ENCODE peak calls at places on chromosome 14, in seven cellular contexts. One of them, this sample, is unnamed.

GRCh38 chr14:75578099-75578785 is at the start of gene FLVCR2:
- DNase-seq in SK-N-SH: peak; percentile 83
- DNase-seq in K562: peak; percentile 69
- DNase-seq in HepG2: peak; percentile 44
- DNase-seq in H1: no peak
- DNase-seq in GM12878: no peak
- DNase-seq in HCT116: no peak
- DNase-seq in this sample: peak; percentile 84

GRCh38 chr14:49173765-49174373 is 412.3 kb downstream of the RPS29 start:
- DNase-seq in HepG2: peak; percentile 63
- DNase-seq in HCT116: peak; percentile 63
- DNase-seq in H1: peak; percentile 53
- DNase-seq in K562: peak; percentile 17
- DNase-seq in GM12878: peak; percentile 27
- DNase-seq in SK-N-SH: peak; percentile 52
- DNase-seq in this sample: peak; percentile 57

GRCh38 chr14:101535232-101535631 is 26.1 kb upstream of the DIO3 start:
- DNase-seq in H1: no peak
- DNase-seq in K562: no peak
- DNase-seq in GM12878: no peak
- DNase-seq in HepG2: peak; percentile 57
- DNase-seq in HCT116: no peak
- DNase-seq in SK-N-SH: no peak
- DNase-seq in this sample: no peak

GRCh38 chr14:20998674-20999366 is at the start of gene SLC39A2:
- DNase-seq in SK-N-SH: no peak
- DNase-seq in K562: peak; percentile 23
- DNase-seq in GM12878: no peak
- DNase-seq in HepG2: no peak
- DNase-seq in HCT116: peak; percentile 33
- DNase-seq in H1: no peak
- DNase-seq in this sample: peak; percentile 21

GRCh38 chr14:86722612-86723253 is 1192.8 kb downstream of the FLRT2 start:
- DNase-seq in SK-N-SH: no peak
- DNase-seq in K562: no peak
- DNase-seq in HepG2: peak; percentile 90
- DNase-seq in H1: no peak
- DNase-seq in GM12878: no peak
- DNase-seq in HCT116: no peak
- DNase-seq in this sample: no peak

GRCh38 chr14:23153891-23154796 is 29.3 kb downstream of the SLC7A8 start:
- DNase-seq in H1: no peak
- DNase-seq in GM12878: no peak
- DNase-seq in SK-N-SH: peak; percentile 34
- DNase-seq in HCT116: peak; percentile 38
- DNase-seq in HepG2: no peak
- DNase-seq in K562: peak; percentile 98
- DNase-seq in this sample: peak; percentile 33

GRCh38 chr14:88504602-88505001 is 50.2 kb downstream of the PTPN21 start:
- DNase-seq in GM12878: no peak
- DNase-seq in H1: no peak
- DNase-seq in SK-N-SH: no peak
- DNase-seq in HCT116: no peak
- DNase-seq in HepG2: no peak
- DNase-seq in K562: no peak
- DNase-seq in this sample: no peak

GRCh38 chr14:96260341-96260821 is 4.4 kb downstream of the BDKRB1 start:
- DNase-seq in SK-N-SH: no peak
- DNase-seq in K562: no peak
- DNase-seq in H1: no peak
- DNase-seq in GM12878: no peak
- DNase-seq in HCT116: no peak
- DNase-seq in HepG2: no peak
- DNase-seq in this sample: no peak

GRCh38 chr14:52780893-52781292 is 10.5 kb downstream of the GNPNAT1 start:
- DNase-seq in HCT116: no peak
- DNase-seq in SK-N-SH: no peak
- DNase-seq in GM12878: no peak
- DNase-seq in K562: no peak
- DNase-seq in H1: no peak
- DNase-seq in HepG2: no peak
- DNase-seq in this sample: no peak

GRCh38 chr14:21455592-21455911 is 371 bp downstream of the CHD8 start:
- DNase-seq in SK-N-SH: no peak
- DNase-seq in GM12878: no peak
- DNase-seq in HCT116: no peak
- DNase-seq in HepG2: no peak
- DNase-seq in H1: no peak
- DNase-seq in K562: no peak
- DNase-seq in this sample: no peak

GRCh38 chr14:61322011-61322798 is 826 bp downstream of the PRKCH start:
- DNase-seq in SK-N-SH: peak; percentile 26
- DNase-seq in HepG2: no peak
- DNase-seq in HCT116: no peak
- DNase-seq in H1: no peak
- DNase-seq in K562: no peak
- DNase-seq in GM12878: no peak
- DNase-seq in this sample: peak; percentile 74

GRCh38 chr14:101529079-101529478 is 32.2 kb upstream of the DIO3 start:
- DNase-seq in K562: no peak
- DNase-seq in GM12878: no peak
- DNase-seq in SK-N-SH: no peak
- DNase-seq in HCT116: no peak
- DNase-seq in HepG2: no peak
- DNase-seq in H1: no peak
- DNase-seq in this sample: no peak

GRCh38 chr14:73887704-73888459 is 1.2 kb downstream of the ZNF410 start:
- DNase-seq in SK-N-SH: no peak
- DNase-seq in HCT116: no peak
- DNase-seq in K562: no peak
- DNase-seq in H1: no peak
- DNase-seq in GM12878: no peak
- DNase-seq in HepG2: peak; percentile 42
- DNase-seq in this sample: no peak

GRCh38 chr14:100450049-100450448 is 126.9 kb downstream of the SLC25A47 start:
- DNase-seq in HCT116: no peak
- DNase-seq in GM12878: no peak
- DNase-seq in HepG2: no peak
- DNase-seq in SK-N-SH: no peak
- DNase-seq in H1: no peak
- DNase-seq in K562: no peak
- DNase-seq in this sample: no peak

GRCh38 chr14:20934148-20934762 is 21.0 kb upstream of the RNASE2 start:
- DNase-seq in GM12878: no peak
- DNase-seq in HepG2: no peak
- DNase-seq in K562: peak; percentile 74
- DNase-seq in HCT116: peak; percentile 62
- DNase-seq in H1: peak; percentile 54
- DNase-seq in SK-N-SH: peak; percentile 27
- DNase-seq in this sample: no peak

GRCh38 chr14:105480807-105481801 is 5.6 kb upstream of the CRIP1 start:
- DNase-seq in SK-N-SH: peak; percentile 92
- DNase-seq in HepG2: peak; percentile 67
- DNase-seq in HCT116: peak; percentile 55
- DNase-seq in K562: peak; percentile 65
- DNase-seq in GM12878: no peak
- DNase-seq in H1: peak; percentile 66
- DNase-seq in this sample: peak; percentile 95

GRCh38 chr14:105483300-105484068 is 3.2 kb upstream of the CRIP1 start:
- DNase-seq in HepG2: no peak
- DNase-seq in K562: no peak
- DNase-seq in GM12878: no peak
- DNase-seq in H1: no peak
- DNase-seq in SK-N-SH: no peak
- DNase-seq in HCT116: no peak
- DNase-seq in this sample: no peak

GRCh38 chr14:105481886-105482454 is 4.7 kb upstream of the CRIP1 start:
- DNase-seq in H1: no peak
- DNase-seq in SK-N-SH: peak; percentile 90
- DNase-seq in GM12878: peak; percentile 62
- DNase-seq in HepG2: peak; percentile 93
- DNase-seq in K562: peak; percentile 62
- DNase-seq in HCT116: peak; percentile 95
- DNase-seq in this sample: peak; percentile 99

GRCh38 chr14:105484069-105484996 is 2.4 kb upstream of the CRIP1 start:
- DNase-seq in H1: no peak
- DNase-seq in K562: no peak
- DNase-seq in HCT116: no peak
- DNase-seq in HepG2: no peak
- DNase-seq in SK-N-SH: no peak
- DNase-seq in GM12878: no peak
- DNase-seq in this sample: no peak

DNA sequence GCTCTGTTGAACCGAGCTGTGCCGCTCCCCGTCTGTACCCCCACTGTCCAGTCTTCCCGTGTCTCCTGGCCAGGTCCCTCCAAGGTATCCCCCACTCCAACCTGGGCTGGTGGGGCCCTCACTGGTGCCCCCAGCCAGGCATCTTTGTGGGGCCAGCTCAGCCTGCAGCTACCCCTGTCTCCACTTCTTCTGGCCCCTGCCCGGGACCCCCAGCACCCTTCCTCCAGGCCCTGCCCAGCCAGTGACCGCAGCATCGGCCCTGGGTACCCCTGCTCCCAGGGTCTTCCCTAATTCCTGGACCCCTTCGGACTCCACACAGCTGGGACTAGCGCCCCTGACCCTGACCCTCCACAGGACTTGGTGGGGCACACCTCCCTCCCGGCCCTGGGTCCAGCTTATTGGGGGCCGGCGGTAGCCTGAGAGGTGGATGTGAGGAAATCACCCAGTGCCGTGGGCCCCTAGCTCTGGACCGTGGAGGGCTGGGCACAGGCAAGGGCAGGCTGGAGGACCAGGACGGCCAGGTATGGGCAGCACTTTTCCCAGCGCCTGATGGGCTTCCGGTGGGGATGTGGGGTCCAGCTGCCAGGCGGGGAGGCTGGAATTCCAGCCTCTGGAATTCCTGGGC is 4.1 kb upstream of the CRIP1 start:
- DNase-seq in SK-N-SH: no peak
- DNase-seq in H1: no peak
- DNase-seq in GM12878: no peak
- DNase-seq in HCT116: no peak
- DNase-seq in K562: no peak
- DNase-seq in HepG2: no peak
- DNase-seq in this sample: no peak
- TF ChIP-seq JUND in SK-N-SH: no peak
- TF ChIP-seq JUND in H1: no peak
- TF ChIP-seq JUND in GM12878: no peak
- TF ChIP-seq JUND in HCT116: no peak
- TF ChIP-seq JUND in K562: no peak
- TF ChIP-seq JUND in HepG2: no peak
- TF ChIP-seq JUND in this sample: no peak

GRCh38 chr14:98958048-98959031 is 313.7 kb downstream of the BCL11B start:
- DNase-seq in HepG2: no peak
- DNase-seq in H1: no peak
- DNase-seq in SK-N-SH: no peak
- DNase-seq in K562: no peak
- DNase-seq in HCT116: no peak
- DNase-seq in GM12878: no peak
- DNase-seq in this sample: no peak

GRCh38 chr14:98960617-98961013 is 311.4 kb downstream of the BCL11B start:
- DNase-seq in GM12878: no peak
- DNase-seq in HepG2: no peak
- DNase-seq in HCT116: no peak
- DNase-seq in SK-N-SH: no peak
- DNase-seq in H1: no peak
- DNase-seq in K562: no peak
- DNase-seq in this sample: no peak

GRCh38 chr14:98961191-98961590 is 310.8 kb downstream of the BCL11B start:
- DNase-seq in GM12878: no peak
- DNase-seq in HepG2: no peak
- DNase-seq in SK-N-SH: no peak
- DNase-seq in H1: no peak
- DNase-seq in HCT116: no peak
- DNase-seq in K562: no peak
- DNase-seq in this sample: no peak

GRCh38 chr14:98959410-98959809 is 312.6 kb downstream of the BCL11B start:
- DNase-seq in GM12878: no peak
- DNase-seq in HepG2: no peak
- DNase-seq in SK-N-SH: no peak
- DNase-seq in HCT116: no peak
- DNase-seq in H1: no peak
- DNase-seq in K562: no peak
- DNase-seq in this sample: no peak

GRCh38 chr14:98959958-98960616 is 311.9 kb downstream of the BCL11B start:
- DNase-seq in H1: no peak
- DNase-seq in SK-N-SH: no peak
- DNase-seq in K562: no peak
- DNase-seq in GM12878: no peak
- DNase-seq in HCT116: no peak
- DNase-seq in HepG2: no peak
- DNase-seq in this sample: no peak
- TF ChIP-seq JUND in H1: no peak
- TF ChIP-seq JUND in SK-N-SH: no peak
- TF ChIP-seq JUND in K562: no peak
- TF ChIP-seq JUND in GM12878: no peak
- TF ChIP-seq JUND in HCT116: no peak
- TF ChIP-seq JUND in HepG2: no peak
- TF ChIP-seq JUND in this sample: no peak

DNA sequence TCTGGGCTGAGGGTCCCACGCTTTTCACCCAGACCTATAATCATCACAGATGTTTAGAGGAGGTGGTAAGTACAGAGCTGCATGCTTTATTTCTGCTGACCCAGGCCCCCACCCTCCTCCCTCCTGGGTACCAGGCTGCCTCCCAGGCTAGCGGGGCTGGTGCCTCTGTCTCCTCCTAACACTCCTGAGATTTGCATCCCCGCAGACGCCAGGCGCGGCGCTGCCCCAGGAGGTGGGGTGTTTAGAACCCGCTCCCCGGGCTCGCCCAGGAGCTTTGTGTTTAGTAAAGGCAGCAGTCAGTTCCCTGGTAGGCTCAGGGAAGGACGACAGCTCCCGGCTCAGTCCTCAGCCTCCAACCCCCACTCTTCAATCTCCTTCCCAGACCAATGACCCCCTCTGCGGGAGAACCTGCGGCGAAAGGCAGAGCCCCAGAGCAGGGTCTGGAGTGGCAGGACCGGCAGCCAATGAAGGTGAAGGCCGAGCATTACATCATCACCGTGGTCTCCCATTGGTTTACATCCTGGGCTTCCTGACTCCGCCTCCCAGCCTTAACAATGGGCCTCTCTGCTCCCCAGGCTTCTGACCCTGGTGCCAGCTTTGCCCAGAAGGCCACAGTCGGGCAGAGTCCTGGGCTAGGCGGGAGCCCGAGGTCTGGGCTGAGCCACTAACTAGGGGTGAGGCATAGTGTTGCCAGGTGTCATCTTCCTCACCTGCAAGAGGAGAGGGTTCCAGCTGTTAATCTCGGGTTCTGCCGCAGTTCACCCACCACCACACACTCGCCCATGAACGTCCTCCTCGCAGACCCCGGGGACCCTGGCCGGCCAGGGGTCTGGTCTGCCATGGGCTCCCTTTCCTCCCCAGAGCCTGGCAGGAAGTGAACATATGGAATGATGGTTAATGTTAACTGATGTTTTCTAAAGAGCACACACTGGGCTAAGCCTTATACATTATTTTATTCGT is 57.5 kb downstream of the CALM1 start:
- DNase-seq in SK-N-SH: peak; percentile 95
- DNase-seq in K562: peak; percentile 97
- DNase-seq in HepG2: peak; percentile 33
- DNase-seq in HCT116: peak; percentile 57
- DNase-seq in H1: peak; percentile 89
- DNase-seq in GM12878: no peak
- DNase-seq in this sample: peak; percentile 98
- TF ChIP-seq JUND in SK-N-SH: no peak
- TF ChIP-seq JUND in K562: peak; percentile 54
- TF ChIP-seq JUND in HepG2: no peak
- TF ChIP-seq JUND in HCT116: no peak
- TF ChIP-seq JUND in H1: peak; percentile 76
- TF ChIP-seq JUND in GM12878: no peak
- TF ChIP-seq JUND in this sample: no peak

GRCh38 chr14:45112886-45113772 is 21.2 kb downstream of the FKBP3 start:
- DNase-seq in GM12878: no peak
- DNase-seq in HepG2: peak; percentile 53
- DNase-seq in H1: no peak
- DNase-seq in HCT116: no peak
- DNase-seq in K562: no peak
- DNase-seq in SK-N-SH: no peak
- DNase-seq in this sample: peak; percentile 80
- TF ChIP-seq JUND in GM12878: no peak
- TF ChIP-seq JUND in HepG2: no peak
- TF ChIP-seq JUND in H1: no peak
- TF ChIP-seq JUND in HCT116: no peak
- TF ChIP-seq JUND in K562: no peak
- TF ChIP-seq JUND in SK-N-SH: no peak
- TF ChIP-seq JUND in this sample: peak; percentile 81

This sample was measured in T47D.